ENCODE peak calls at places on chromosomes 1 and 21, in seven cellular contexts. P is GM12878, T is HCT116, V is K562, B is HepG2, L is H1, A is SK-N-SH. C is an unnamed sample.
A peak's percentile ranks its signal among the peaks of the same experiment; 100 is the strongest.

GRCh38 chr1:40834968-40835545 is 27.1 kb downstream of the CITED4 start:
- DNase-seq in P (no peak), T (no peak), V (no peak), B (no peak), L (no peak), A (no peak), C (no peak)

GRCh38 chr1:25246600-25247023 is 642 bp downstream of the RSRP1 start:
- DNase-seq in P (no peak), T (no peak), V (no peak), B (no peak), L (peak; percentile 78), A (peak; percentile 28), C (no peak)

GRCh38 chr1:89739013-89739843 is 81.6 kb upstream of the LRRC8D start:
- DNase-seq in P (no peak), T (no peak), V (no peak), B (no peak), L (no peak), A (no peak), C (no peak)

GRCh38 chr1:58047265-58047858 is 499.2 kb downstream of the OMA1 start:
- DNase-seq in P (no peak), T (no peak), V (peak; percentile 74), B (peak; percentile 6), L (peak; percentile 64), A (peak; percentile 76), C (no peak)

GRCh38 chr1:6596886-6597776 is 5.5 kb downstream of the KLHL21 start:
- DNase-seq in P (no peak), T (no peak), V (no peak), B (no peak), L (no peak), A (no peak), C (no peak)

GRCh38 chr1:46798820-46799219 is at the start of gene CYP4B1:
- DNase-seq in P (no peak), T (no peak), V (no peak), B (no peak), L (no peak), A (no peak), C (no peak)

GRCh38 chr1:181090653-181091126 is 2.2 kb downstream of the IER5 start:
- DNase-seq in P (no peak), T (no peak), V (peak; percentile 44), B (no peak), L (no peak), A (no peak), C (no peak)

GRCh38 chr1:20948091-20948490 is 161.0 kb upstream of the HP1BP3 start:
- DNase-seq in P (no peak), T (no peak), V (no peak), B (no peak), L (no peak), A (no peak), C (no peak)

GRCh38 chr1:185373813-185374524 is 56.9 kb upstream of the IVNS1ABP start:
- DNase-seq in P (no peak), T (no peak), V (no peak), B (no peak), L (no peak), A (no peak), C (no peak)

GRCh38 chr21:39000496-39000895 is 182.8 kb downstream of the PSMG1 start:
- DNase-seq in P (no peak), T (no peak), V (no peak), B (no peak), L (no peak), A (no peak), C (no peak)

GRCh38 chr1:217134857-217135568 is 411.8 kb upstream of the ESRRG start:
- DNase-seq in P (no peak), T (no peak), V (no peak), B (no peak), L (peak; percentile 73), A (peak; percentile 77), C (no peak)

GRCh38 chr1:227174136-227174535 is 144.2 kb downstream of the CDC42BPA start:
- DNase-seq in P (no peak), T (no peak), V (no peak), B (no peak), L (no peak), A (no peak), C (no peak)

GRCh38 chr1:37593726-37594125 is 2.0 kb downstream of the GNL2 start:
- DNase-seq in P (no peak), T (no peak), V (no peak), B (no peak), L (no peak), A (no peak), C (no peak)

DNA sequence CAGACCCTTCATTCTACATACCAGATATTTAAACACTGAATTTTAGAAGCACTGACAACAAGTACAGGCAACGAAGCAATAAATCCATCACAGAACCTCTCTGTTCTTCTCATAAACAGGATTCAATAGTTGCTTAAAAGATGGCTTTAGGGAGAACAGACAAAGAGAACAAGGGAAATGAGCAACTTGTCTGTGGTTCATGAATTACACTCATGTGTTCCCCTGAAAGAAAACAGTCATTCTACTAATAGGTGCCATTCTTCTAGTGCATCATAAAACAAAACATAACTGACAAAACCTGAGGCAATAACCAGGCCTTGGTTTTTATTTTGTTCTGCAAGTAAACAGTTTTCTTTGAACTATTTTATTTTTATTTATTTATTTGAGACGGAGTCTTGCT is 6.8 kb downstream of the GNL2 start:
- DNase-seq in P (no peak), T (no peak), V (no peak), B (no peak), L (no peak), A (no peak), C (no peak)
- TF ChIP-seq SIN3A in P (no peak), T (no peak), V (no peak), B (no peak), L (no peak), A (no peak), C (no peak)

GRCh38 chr1:93619507-93620168 is 62.0 kb downstream of the BCAR3 start:
- DNase-seq in P (no peak), T (no peak), V (no peak), B (no peak), L (no peak), A (no peak), C (no peak)

GRCh38 chr1:93616996-93617669 is 64.5 kb downstream of the BCAR3 start:
- DNase-seq in P (no peak), T (no peak), V (no peak), B (peak; percentile 46), L (no peak), A (peak; percentile 68), C (no peak)

GRCh38 chr1:93615201-93616150 is 66.2 kb downstream of the BCAR3 start:
- DNase-seq in P (peak; percentile 53), T (no peak), V (peak; percentile 50), B (peak; percentile 80), L (no peak), A (no peak), C (no peak)

GRCh38 chr1:93616221-93616995 is 65.2 kb downstream of the BCAR3 start:
- DNase-seq in P (no peak), T (no peak), V (no peak), B (no peak), L (no peak), A (no peak), C (no peak)

GRCh38 chr1:93617670-93618488 is 63.8 kb downstream of the BCAR3 start:
- DNase-seq in P (no peak), T (no peak), V (no peak), B (peak; percentile 94), L (no peak), A (no peak), C (no peak)
- H3K27ac ChIP-seq in P (no peak overlapping the region), T (peak overlapping the region; percentile 17), V (no peak overlapping the region), B (peak overlapping the region; percentile 100), L (peak overlapping the region; percentile 8), A (peak overlapping the region; percentile 98), C (peak overlapping the region; percentile 93)

GRCh38 chr21:41836166-41837015 is 42.8 kb downstream of the PRDM15 start:
- DNase-seq in P (no peak), T (no peak), V (no peak), B (no peak), L (no peak), A (no peak), C (no peak)
- TF ChIP-seq SIN3A in P (no peak), T (no peak), V (no peak), B (no peak), L (no peak), A (no peak), C (no peak)

GRCh38 chr1:235864469-235864868 is 2.2 kb downstream of the LYST start:
- DNase-seq in P (no peak), T (no peak), V (no peak), B (no peak), L (no peak), A (no peak), C (no peak)
- H3K27ac ChIP-seq in P (no peak overlapping the region), T (no peak overlapping the region), V (no peak overlapping the region), B (no peak overlapping the region), L (no peak overlapping the region), A (no peak overlapping the region), C (peak overlapping the region; percentile 89)

GRCh38 chr1:229119876-229120275 is 151.0 kb upstream of the RAB4A start:
- DNase-seq in P (no peak), T (no peak), V (no peak), B (no peak), L (no peak), A (no peak), C (no peak)
- TF ChIP-seq SIN3A in P (no peak), T (no peak), V (no peak), B (no peak), L (no peak), A (no peak), C (no peak)

DNA sequence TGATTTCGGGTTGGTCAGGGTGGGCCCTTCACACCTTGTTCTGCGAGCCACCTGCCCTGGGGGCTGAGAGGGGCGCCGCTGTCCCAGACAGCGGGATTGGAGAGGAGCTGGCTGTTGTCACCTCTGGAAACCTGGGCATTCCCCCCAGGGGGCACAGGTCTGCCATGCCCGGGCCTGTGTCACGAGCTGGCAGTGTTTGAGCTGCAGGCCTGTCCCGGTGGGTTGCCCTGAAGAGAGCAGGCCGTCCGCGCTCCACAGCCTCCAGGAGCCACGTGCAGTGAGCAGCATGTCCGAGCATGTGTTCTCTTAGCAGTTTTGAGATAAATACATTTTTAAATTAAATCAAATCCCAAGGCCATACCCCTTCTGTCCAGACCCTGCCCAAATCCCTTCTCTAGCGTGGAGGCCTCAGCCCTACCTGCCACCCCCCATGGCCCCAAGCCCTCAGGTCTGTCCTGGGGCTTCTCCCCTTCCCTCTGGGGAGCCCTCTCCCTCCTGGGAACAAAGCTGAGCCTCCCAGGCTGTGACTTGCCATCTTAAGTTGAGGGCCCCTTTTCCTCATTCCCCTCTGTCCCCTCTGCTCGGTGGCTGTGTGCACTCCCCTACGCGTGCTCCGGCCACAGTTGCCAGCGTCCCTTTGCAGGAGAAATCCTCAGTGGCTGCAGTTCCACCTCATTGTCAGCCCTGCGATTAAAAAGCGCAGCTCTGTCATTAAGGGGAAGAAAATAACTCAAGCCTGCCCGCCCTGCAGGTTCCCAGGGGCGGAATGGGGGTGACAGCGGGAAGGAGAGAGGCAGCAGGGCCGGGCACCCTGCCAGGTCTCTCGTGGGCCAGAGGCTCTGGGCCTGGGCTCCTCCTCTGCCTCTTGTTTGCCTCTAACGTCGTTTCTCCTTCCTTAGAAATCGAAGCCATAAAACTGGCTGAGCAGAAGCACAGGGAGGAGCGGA is 26.6 kb downstream of the SLX9 start:
- DNase-seq in P (no peak), T (no peak), V (no peak), B (no peak), L (no peak), A (peak; percentile 79), C (no peak)
- H3K27ac ChIP-seq in P (no peak overlapping the region), T (no peak overlapping the region), V (no peak overlapping the region), B (no peak overlapping the region), L (no peak overlapping the region), A (no peak overlapping the region), C (no peak overlapping the region)

GRCh38 chr1:109882288-109883245 is 28.1 kb upstream of the CSF1 start:
- DNase-seq in P (no peak), T (no peak), V (peak; percentile 61), B (peak; percentile 87), L (no peak), A (no peak), C (no peak)
- TF ChIP-seq SIN3A in P (no peak), T (no peak), V (no peak), B (no peak), L (no peak), A (no peak), C (no peak)

C was measured in Panc1.